ENCODE peak calls at places on chromosomes 6 and 20, in seven cellular contexts. V is ELR, R is HEK293T, J is GM04504, U is T-helper 17 cell, Y is nephron progenitor cell, E is NCI-H187 treated with DMSO at 0.1 percent for 48 hours. K is an unnamed sample.

GRCh38 chr20:4814696-4815252 is 93.1 kb downstream of the PRND start:
- DNase-seq in U (peak), R (no peak), Y (no peak), E (no peak), V (no peak), J (no peak), K (peak)

GRCh38 chr6:119284861-119285521 is 64.6 kb downstream of the MAN1A1 start:
- DNase-seq in J (no peak), Y (no peak), U (no peak), R (peak), E (no peak), V (peak), K (no peak)

GRCh38 chr6:53067307-53067706 is 2.1 kb downstream of the FBXO9 start:
- DNase-seq in U (no peak), V (no peak), E (no peak), J (no peak), R (no peak), Y (no peak), K (no peak)

GRCh38 chr6:169158182-169158573 is 95.5 kb downstream of the THBS2 start:
- DNase-seq in Y (no peak), U (no peak), V (no peak), R (peak), E (no peak), J (no peak), K (no peak)

GRCh38 chr6:2021713-2022125 is 223.7 kb downstream of the GMDS start:
- DNase-seq in J (peak), Y (peak), E (peak), U (no peak), V (peak), R (no peak), K (peak)

GRCh38 chr6:101490857-101491256 is 97.3 kb downstream of the GRIK2 start:
- DNase-seq in U (no peak), R (no peak), E (no peak), J (no peak), Y (no peak), V (no peak), K (no peak)

GRCh38 chr20:63701329-63702035 is 5.0 kb downstream of the TNFRSF6B start:
- DNase-seq in Y (no peak), J (no peak), R (peak), E (no peak), V (no peak), U (no peak), K (no peak)

GRCh38 chr20:58944610-58945009 is 36.4 kb upstream of the NELFCD start:
- DNase-seq in V (no peak), R (no peak), U (no peak), J (no peak), E (no peak), Y (no peak), K (no peak)